ENCODE peak calls at places on chromosomes 4 and X, in four cellular contexts. L, D, W and A are unnamed samples.
A peak's percentile ranks its signal among the peaks of the same experiment; 100 is the strongest.

GRCh38 chr4:108937066-108937465 is 174.2 kb upstream of the ETNPPL start:
- DNase-seq in W (no peak), D (no peak), L (no peak), A (no peak)

GRCh38 chrX:149567621-149568417 is 18.1 kb upstream of the HSFX3 start:
- DNase-seq in W (no peak), L (no peak), D (no peak), A (no peak)

GRCh38 chrX:13888284-13888683 is 71.4 kb upstream of the GPM6B start:
- DNase-seq in L (no peak), D (no peak), W (no peak), A (no peak)

GRCh38 chr4:140463182-140463581 is 34.9 kb downstream of the MGAT4D start:
- DNase-seq in D (no peak), L (no peak), W (no peak), A (no peak)

GRCh38 chrX:9997524-9997923 is 30.4 kb downstream of the CLDN34 start:
- DNase-seq in D (no peak), L (no peak), W (no peak), A (no peak)

GRCh38 chr4:176478076-176478475 is 158.3 kb downstream of the SPCS3 start:
- DNase-seq in L (no peak), D (peak; percentile 23), W (no peak), A (no peak)

GRCh38 chr4:174222266-174222872 is 61.1 kb downstream of the FBXO8 start:
- DNase-seq in W (peak; percentile 47), L (no peak), D (peak; percentile 51), A (peak; percentile 42)

GRCh38 chr4:86306816-86307215 is 53.0 kb downstream of the MAPK10 start:
- DNase-seq in D (peak; percentile 82), L (no peak), W (no peak), A (no peak)

GRCh38 chr4:33171873-33172550 is 2451.8 kb downstream of the PCDH7 start:
- DNase-seq in L (no peak), D (no peak), W (no peak), A (peak; percentile 11)

GRCh38 chr4:28842271-28842670 is 1877.9 kb upstream of the PCDH7 start:
- DNase-seq in D (no peak), W (no peak), L (no peak), A (no peak)

GRCh38 chrX:4322916-4323315 is 609.5 kb upstream of the PRKX start:
- DNase-seq in W (peak; percentile 1), L (no peak), D (no peak), A (no peak)

GRCh38 chrX:42247241-42247640 is 323.9 kb upstream of the CASK start:
- DNase-seq in L (no peak), D (peak; percentile 14), W (peak; percentile 28), A (peak; percentile 14)

GRCh38 chr4:84366111-84366510 is 133.0 kb downstream of the NKX6-1 start:
- DNase-seq in L (no peak), D (peak; percentile 2), W (no peak), A (no peak)

GRCh38 chr4:38322709-38323108 is 341.3 kb upstream of the KLF3 start:
- DNase-seq in W (peak; percentile 27), D (peak; percentile 89), L (no peak), A (no peak)

GRCh38 chrX:129925305-129926092 is 19.5 kb downstream of the UTP14A start:
- DNase-seq in D (peak; percentile 76), L (peak; percentile 65), W (peak; percentile 69), A (peak; percentile 72)

GRCh38 chrX:109760922-109761250 is 27.8 kb upstream of the ACSL4 start:
- DNase-seq in W (no peak), L (no peak), D (no peak), A (no peak)

GRCh38 chr4:84847978-84848377 is 118.5 kb downstream of the WDFY3 start:
- DNase-seq in D (no peak), W (no peak), L (no peak), A (no peak)

GRCh38 chr4:113935190-113935589 is 44.3 kb downstream of the ARSJ start:
- DNase-seq in L (no peak), W (peak; percentile 65), D (peak; percentile 43), A (peak; percentile 51)

GRCh38 chrX:53595266-53595810 is 91.2 kb downstream of the HUWE1 start:
- DNase-seq in L (no peak), W (no peak), D (peak; percentile 8), A (no peak)

GRCh38 chrX:99901091-99901490 is 509.0 kb downstream of the PCDH19 start:
- DNase-seq in L (no peak), W (no peak), D (no peak), A (no peak)

GRCh38 chr4:2930135-2930805 is 32.9 kb downstream of the NOP14 start:
- DNase-seq in L (peak; percentile 28), W (no peak), D (no peak), A (no peak)

GRCh38 chrX:130170752-130171445 is 863 bp upstream of the RAB33A start:
- DNase-seq in W (no peak), L (peak; percentile 34), D (peak; percentile 11), A (peak; percentile 1)

GRCh38 chr4:103075894-103076776 is at the start of gene SLC9B2:
- DNase-seq in W (peak; percentile 52), D (peak; percentile 86), L (peak; percentile 78), A (peak; percentile 73)

GRCh38 chr4:45363931-45364330 is 637.6 kb upstream of the GNPDA2 start:
- DNase-seq in W (no peak), L (no peak), D (no peak), A (no peak)

GRCh38 chr4:134028411-134028810 is 173.2 kb downstream of the PABPC4L start:
- DNase-seq in W (no peak), D (no peak), L (no peak), A (peak; percentile 23)

GRCh38 chrX:30010471-30010870 is 204.9 kb upstream of the MAGEB2 start:
- DNase-seq in W (no peak), L (no peak), D (no peak), A (no peak)

GRCh38 chrX:264634-265455 is 16.3 kb upstream of the PLCXD1 start:
- DNase-seq in D (peak; percentile 51), L (no peak), W (peak; percentile 22), A (peak; percentile 67)

GRCh38 chr4:21697583-21697982 is 251.0 kb downstream of the KCNIP4 start:
- DNase-seq in L (peak; percentile 20), W (peak; percentile 84), D (peak; percentile 32), A (peak; percentile 86)

GRCh38 chr4:51831133-51831532 is 11.8 kb upstream of the DCUN1D4 start:
- DNase-seq in L (peak; percentile 54), W (peak; percentile 37), D (peak; percentile 68), A (peak; percentile 64)

GRCh38 chr4:5045099-5045498 is 6.2 kb upstream of the STK32B start:
- DNase-seq in L (no peak), D (peak; percentile 10), W (no peak), A (no peak)

GRCh38 chr4:100782356-100782755 is 264.5 kb upstream of the EMCN start:
- DNase-seq in L (no peak), D (no peak), W (no peak), A (no peak)

DNA sequence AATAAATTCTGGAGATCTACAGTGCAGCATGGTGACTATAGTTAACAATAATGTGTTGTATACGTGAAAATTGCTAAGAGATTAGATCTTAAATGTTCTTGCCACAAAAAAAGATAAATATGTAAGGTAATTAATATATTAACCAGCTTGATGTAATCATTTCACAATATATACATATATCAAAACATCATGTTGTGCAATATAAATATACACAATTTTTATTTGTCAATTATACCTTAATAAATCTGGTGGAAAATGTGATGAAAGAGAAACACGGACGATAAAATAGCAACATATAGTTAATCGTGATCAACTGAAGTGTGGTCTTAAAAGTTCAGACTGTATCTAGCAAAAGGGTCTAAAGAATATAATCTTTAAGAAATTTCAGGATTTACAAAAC is 16.5 kb upstream of the NDNF start:
- DNase-seq in W (no peak), D (no peak), L (no peak), A (no peak)
- H3K4me3 ChIP-seq in W (no peak overlapping the region), D (no peak overlapping the region), L (no peak overlapping the region), A (no peak overlapping the region)

GRCh38 chr4:17614416-17615299 is at the start of gene MED28:
- DNase-seq in L (peak; percentile 94), D (peak; percentile 99), W (peak; percentile 83), A (peak; percentile 94)

GRCh38 chr4:17613761-17614415 is 553 bp upstream of the MED28 start:
- DNase-seq in L (no peak), D (peak; percentile 93), W (peak; percentile 86), A (peak; percentile 79)

GRCh38 chr4:17619416-17620105 is 5.1 kb downstream of the MED28 start:
- DNase-seq in L (no peak), D (peak; percentile 57), W (peak; percentile 15), A (peak; percentile 10)

GRCh38 chr4:17618926-17619325 is 4.5 kb downstream of the MED28 start:
- DNase-seq in L (no peak), W (no peak), D (no peak), A (no peak)

GRCh38 chr4:17616283-17616682 is 1.8 kb downstream of the MED28 start:
- DNase-seq in L (no peak), W (no peak), D (no peak), A (no peak)
- H3K4me3 ChIP-seq in L (no peak overlapping the region), W (no peak overlapping the region), D (peak overlapping the region; percentile 96), A (no peak overlapping the region)

DNA sequence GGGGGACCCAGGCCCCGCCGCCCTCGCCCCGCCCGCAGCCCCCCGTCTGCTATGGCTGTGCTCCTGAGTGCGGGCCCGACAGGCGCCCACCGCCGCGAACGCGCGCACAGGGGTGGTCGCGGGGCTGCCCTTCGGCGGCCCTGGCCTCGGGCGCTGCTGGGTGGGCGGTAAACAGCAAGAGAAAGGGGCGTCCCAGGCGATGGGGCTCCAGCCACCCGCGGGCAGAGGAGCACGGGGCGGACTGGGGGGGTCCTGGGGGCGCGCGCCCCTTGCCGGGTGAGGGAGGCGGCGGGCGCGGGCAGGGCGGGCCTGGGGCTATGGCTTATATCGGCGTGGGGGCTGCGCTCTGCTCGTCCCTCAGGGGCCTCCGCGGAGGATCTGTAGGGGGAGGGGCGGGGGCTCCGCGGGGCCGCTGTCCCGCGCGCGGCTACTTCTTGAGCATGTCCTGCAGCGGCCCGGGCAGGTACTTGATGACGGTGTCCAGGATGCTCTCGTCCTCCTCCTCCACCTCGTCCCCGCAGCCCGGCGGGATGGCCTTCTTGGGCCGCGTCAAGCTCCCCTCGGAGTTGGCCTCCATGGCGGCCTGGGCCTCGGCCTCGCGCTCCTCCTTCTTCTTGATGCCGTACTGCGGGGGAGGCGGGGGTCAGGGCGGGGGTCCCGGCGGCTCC is 39.7 kb downstream of the CPLX1 start:
- DNase-seq in D (no peak), W (no peak), L (no peak), A (no peak)
- H3K4me3 ChIP-seq in D (peak overlapping the region; percentile 26), W (no peak overlapping the region), L (peak overlapping the region; percentile 35), A (no peak overlapping the region)

GRCh38 chr4:138659640-138660325 is 355.8 kb upstream of the NOCT start:
- DNase-seq in D (no peak), L (no peak), W (peak; percentile 67), A (peak; percentile 58)

GRCh38 chr4:138663883-138664282 is 351.7 kb upstream of the NOCT start:
- DNase-seq in D (peak; percentile 11), L (no peak), W (no peak), A (no peak)

GRCh38 chr4:138655970-138656369 is 359.6 kb upstream of the NOCT start:
- DNase-seq in W (no peak), D (no peak), L (no peak), A (no peak)

GRCh38 chr4:138658518-138658917 is 357.1 kb upstream of the NOCT start:
- DNase-seq in W (no peak), D (no peak), L (no peak), A (no peak)

DNA sequence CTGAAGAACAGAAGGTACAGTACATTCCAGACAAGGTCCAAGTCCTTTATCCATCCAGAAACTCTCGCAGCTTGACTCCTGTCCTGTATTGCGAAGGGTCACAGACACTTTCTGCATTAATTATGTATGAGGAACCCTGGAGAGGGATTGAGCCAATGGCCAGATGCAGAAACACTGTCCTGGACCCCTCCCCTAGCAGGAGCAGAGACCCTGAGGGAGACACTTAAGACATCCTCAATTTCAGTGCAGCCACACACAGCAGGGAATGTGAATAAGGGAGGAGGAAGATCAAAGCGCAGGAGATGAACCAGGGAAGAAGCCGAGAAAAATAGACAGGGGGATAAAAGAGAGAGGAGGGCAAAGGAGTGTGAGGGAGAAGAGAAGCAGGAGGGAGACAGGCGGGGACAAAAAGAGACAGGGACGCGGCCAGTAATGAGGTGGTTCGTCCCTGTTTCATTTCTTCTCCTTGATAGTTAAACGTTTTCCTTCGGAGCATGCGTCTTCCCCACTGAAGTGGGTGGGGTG is 356.5 kb upstream of the NOCT start:
- DNase-seq in D (no peak), L (no peak), W (no peak), A (no peak)
- H3K4me3 ChIP-seq in D (no peak overlapping the region), L (no peak overlapping the region), W (no peak overlapping the region), A (no peak overlapping the region)